ENCODE peak calls at places on chromosomes 16 and 17, in ten cellular contexts. S is AG04450; J is A673; V is tibial nerve; F is CD8-positive, alpha-beta T cell; L is psoas muscle; P is CD4-positive, CD25-positive, alpha-beta regulatory T cell; O is heart right ventricle; A is mammary epithelial cell; I is endodermal cell. R is an unnamed sample. For H3K27me3 and H3K9me3, the result is how much of the 10 kb centered on the place peaks cover.

GRCh38 chr17:81685108-81685507 is 1.3 kb downstream of the HGS start:
- DNase-seq in V (no peak), F (no peak), L (peak), O (no peak), J (peak), A (peak), S (peak), P (no peak), I (peak), R (no peak)

GRCh38 chr17:37463039-37463438 is 26.7 kb upstream of the DUSP14 start:
- DNase-seq in A (no peak), O (no peak), V (no peak), P (no peak), L (no peak), S (no peak), I (no peak), J (no peak), F (no peak), R (no peak)

GRCh38 chr16:55468352-55468990 is 10.5 kb upstream of the MMP2 start:
- DNase-seq in J (no peak), V (no peak), O (no peak), L (no peak), A (no peak), I (peak), F (no peak), S (no peak), P (no peak), R (no peak)

GRCh38 chr17:52827526-52827925 is 669.0 kb upstream of the CA10 start:
- DNase-seq in L (no peak), V (no peak), I (no peak), A (no peak), S (no peak), O (no peak), F (no peak), P (no peak), J (no peak), R (no peak)

GRCh38 chr17:81561494-81561885 is 9.3 kb upstream of the FAAP100 start:
- DNase-seq in A (no peak), O (no peak), J (no peak), L (no peak), S (no peak), V (no peak), F (no peak), I (no peak), P (no peak), R (no peak)

GRCh38 chr16:81707411-81708321 is 71.4 kb upstream of the PLCG2 start:
- DNase-seq in J (no peak), V (no peak), I (no peak), A (peak), F (no peak), S (no peak), P (no peak), L (no peak), O (no peak), R (no peak)

GRCh38 chr17:61412860-61413653 is 13.4 kb downstream of the TBX2 start:
- DNase-seq in P (no peak), I (no peak), S (no peak), L (peak), O (peak), F (no peak), J (no peak), V (no peak), A (no peak), R (peak)

GRCh38 chr16:27154573-27155521 is 48.5 kb upstream of the KDM8 start:
- DNase-seq in F (peak), P (peak), I (peak), L (peak), O (peak), S (no peak), A (peak), V (peak), J (peak), R (no peak)

GRCh38 chr16:16006650-16007049 is 57.2 kb downstream of the ABCC1 start:
- DNase-seq in A (no peak), F (no peak), I (no peak), O (no peak), J (no peak), S (no peak), P (no peak), L (no peak), V (no peak), R (no peak)

GRCh38 chr17:71632328-71632727 is 488.5 kb upstream of the SOX9 start:
- DNase-seq in S (no peak), F (no peak), L (no peak), P (no peak), I (no peak), A (peak), J (peak), O (no peak), V (no peak), R (no peak)

GRCh38 chr17:10270258-10270657 is 71.9 kb upstream of the GAS7 start:
- DNase-seq in F (no peak), J (no peak), A (no peak), V (no peak), I (no peak), O (no peak), S (no peak), L (no peak), P (no peak), R (no peak)

GRCh38 chr17:77963441-77963840 is 4.9 kb downstream of the TNRC6C start:
- DNase-seq in F (peak), V (peak), O (peak), J (peak), S (peak), I (no peak), A (peak), P (peak), L (no peak), R (no peak)

GRCh38 chr17:40556884-40557414 is 8.3 kb downstream of the CCR7 start:
- DNase-seq in F (no peak), V (no peak), S (no peak), P (no peak), J (no peak), I (peak), O (peak), A (no peak), L (peak), R (no peak)

GRCh38 chr16:26453215-26453614 is 613.5 kb upstream of the C16orf82 start:
- DNase-seq in O (no peak), A (no peak), F (no peak), S (no peak), L (no peak), J (no peak), I (no peak), V (no peak), P (no peak), R (no peak)

GRCh38 chr17:31558748-31559646 is 167.5 kb downstream of the RAB11FIP4 start:
- DNase-seq in V (peak), A (peak), J (peak), I (peak), F (peak), S (no peak), O (peak), L (peak), P (peak), R (peak)

GRCh38 chr17:64368277-64368676 is 22.4 kb downstream of the PECAM1 start:
- DNase-seq in J (no peak), P (no peak), A (no peak), O (no peak), S (no peak), F (no peak), I (no peak), V (no peak), L (no peak), R (no peak)

GRCh38 chr16:72932050-72932449 is 115.9 kb downstream of the ZFHX3 start:
- DNase-seq in J (no peak), A (no peak), O (no peak), F (no peak), I (no peak), L (no peak), S (no peak), V (no peak), P (no peak), R (no peak)

GRCh38 chr16:23398987-23399805 is 53.8 kb downstream of the COG7 start:
- DNase-seq in A (no peak), F (no peak), I (peak), O (peak), V (no peak), L (peak), J (no peak), P (no peak), S (no peak), R (peak)

GRCh38 chr17:57085448-57086068 is 512 bp downstream of the AKAP1 start:
- DNase-seq in P (peak), A (peak), J (peak), L (peak), O (peak), S (no peak), F (peak), I (peak), V (peak), R (no peak)

GRCh38 chr16:67199011-67199807 is at the start of gene ELMO3:
- DNase-seq in O (no peak), I (peak), S (no peak), J (no peak), P (no peak), V (no peak), L (no peak), A (peak), F (no peak), R (no peak)

GRCh38 chr16:67190448-67191399 is 788 bp upstream of the EXOC3L1 start:
- DNase-seq in O (no peak), P (no peak), A (no peak), F (no peak), L (no peak), I (no peak), S (peak), V (no peak), J (no peak), R (no peak)

GRCh38 chr16:66155933-66156332 is 210.6 kb upstream of the CDH5 start:
- DNase-seq in P (no peak), O (no peak), L (no peak), A (no peak), J (no peak), S (no peak), F (no peak), I (no peak), V (no peak), R (no peak)

GRCh38 chr16:2527784-2528100 is 3.5 kb downstream of the CEMP1 start:
- DNase-seq in I (no peak), J (no peak), P (no peak), S (no peak), F (no peak), V (no peak), A (no peak), O (no peak), L (no peak), R (no peak)

GRCh38 chr16:23640669-23640958 is 496 bp downstream of the PALB2 start:
- DNase-seq in A (peak), S (no peak), O (no peak), J (peak), L (no peak), I (peak), F (no peak), V (no peak), P (no peak), R (no peak)

GRCh38 chr17:65857713-65858112 is 296.3 kb upstream of the AXIN2 start:
- DNase-seq in I (no peak), S (no peak), L (no peak), V (no peak), O (no peak), A (no peak), P (no peak), F (no peak), J (no peak), R (no peak)

GRCh38 chr16:83953796-83954576 is 946 bp downstream of the OSGIN1 start:
- DNase-seq in J (peak), O (no peak), I (peak), A (peak), F (no peak), V (no peak), P (no peak), S (no peak), L (no peak), R (peak)

GRCh38 chr17:58337600-58338453 is 9.2 kb upstream of the TSPOAP1 start:
- DNase-seq in L (peak), P (peak), S (peak), A (no peak), I (peak), F (peak), O (peak), V (peak), J (no peak), R (no peak)

GRCh38 chr17:42553866-42554249 is 1.1 kb downstream of the HSD17B1 start:
- DNase-seq in S (no peak), A (peak), I (no peak), O (no peak), V (no peak), P (no peak), F (no peak), L (peak), J (no peak), R (no peak)

GRCh38 chr17:47872019-47872650 is 21.2 kb upstream of the SP6 start:
- DNase-seq in I (peak), O (no peak), P (no peak), L (no peak), J (no peak), V (no peak), A (peak), F (no peak), S (no peak), R (peak)
- H3K27me3 ChIP-seq in I (under half), O (half or more), P (under half), L (half or more), J (under half), V (under half), A (under half), F (under half), S (under half), R (under half)

GRCh38 chr17:69702078-69702477 is 287.6 kb downstream of the MAP2K6 start:
- DNase-seq in L (no peak), A (peak), S (no peak), V (no peak), J (no peak), P (no peak), I (no peak), O (no peak), F (no peak), R (no peak)

GRCh38 chr17:69695646-69696045 is 281.1 kb downstream of the MAP2K6 start:
- DNase-seq in O (no peak), A (no peak), F (no peak), P (no peak), J (no peak), V (no peak), L (no peak), I (no peak), S (no peak), R (no peak)

DNA sequence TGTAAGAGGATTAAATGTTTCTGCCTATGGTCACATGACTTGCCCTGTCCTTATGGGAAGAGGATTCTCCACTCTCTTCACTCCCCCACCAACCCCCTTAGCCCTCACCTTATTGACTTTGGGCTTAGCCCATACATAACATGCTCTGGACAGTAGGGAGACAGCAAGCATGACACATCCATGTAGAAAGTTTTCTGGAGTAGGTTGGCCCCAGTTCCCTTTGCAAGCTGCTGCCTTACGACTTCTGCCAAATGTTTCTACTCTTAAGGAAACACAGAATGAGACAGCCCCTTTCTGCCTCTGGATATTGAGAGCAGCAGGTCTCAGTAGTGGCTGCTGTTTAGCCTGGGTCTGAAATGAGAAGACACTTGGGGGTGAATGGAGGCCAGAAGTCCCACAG is 282.1 kb downstream of the MAP2K6 start:
- DNase-seq in F (no peak), O (no peak), I (no peak), V (no peak), P (no peak), J (no peak), L (no peak), S (no peak), A (no peak), R (no peak)
- H3K9me3 ChIP-seq in F (under half), O (under half), I (under half), V (under half), P (under half), J (under half), L (under half), S (under half), A (under half), R (under half)

DNA sequence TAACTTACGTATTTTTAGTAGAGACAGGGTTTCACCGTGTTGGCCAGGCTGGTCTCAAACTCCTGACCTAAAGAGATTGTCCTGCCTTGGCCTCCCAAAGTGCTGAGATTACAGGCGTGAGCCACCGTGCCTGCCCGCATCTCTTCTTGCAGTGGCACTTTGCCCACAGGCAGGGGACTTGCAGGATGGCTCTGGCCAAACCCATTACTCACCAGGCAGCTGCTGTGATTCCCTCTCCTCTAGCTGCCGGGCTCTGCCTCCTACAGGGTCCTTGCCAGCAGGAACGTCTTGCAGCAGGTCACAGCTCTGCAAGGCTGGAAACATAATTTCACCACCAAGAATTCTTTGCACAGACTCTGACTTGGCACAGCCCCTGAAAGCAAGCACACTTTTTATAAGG is 20.2 kb downstream of the COX4I1 start:
- DNase-seq in V (no peak), S (no peak), F (no peak), P (no peak), O (no peak), J (no peak), A (no peak), I (no peak), L (no peak), R (no peak)
- H3K4me3 ChIP-seq in V (no peak), S (no peak), F (no peak), P (no peak), O (no peak), J (no peak), A (no peak), I (no peak), L (no peak), R (no peak)

GRCh38 chr17:50621562-50621961 is 13.1 kb upstream of the ABCC3 start:
- DNase-seq in V (no peak), J (peak), L (no peak), O (no peak), I (no peak), S (no peak), F (no peak), A (no peak), P (no peak), R (no peak)

GRCh38 chr17:50626037-50626574 is 8.6 kb upstream of the ABCC3 start:
- DNase-seq in P (peak), V (peak), A (peak), I (peak), J (peak), F (peak), O (peak), S (peak), L (peak), R (peak)

GRCh38 chr17:50625032-50625871 is 9.4 kb upstream of the ABCC3 start:
- DNase-seq in O (no peak), L (no peak), V (no peak), A (no peak), J (no peak), F (no peak), I (no peak), P (no peak), S (no peak), R (no peak)

GRCh38 chr17:50627386-50627781 is 7.3 kb upstream of the ABCC3 start:
- DNase-seq in I (no peak), S (no peak), J (no peak), P (no peak), A (no peak), F (no peak), L (no peak), V (no peak), O (no peak), R (no peak)

DNA sequence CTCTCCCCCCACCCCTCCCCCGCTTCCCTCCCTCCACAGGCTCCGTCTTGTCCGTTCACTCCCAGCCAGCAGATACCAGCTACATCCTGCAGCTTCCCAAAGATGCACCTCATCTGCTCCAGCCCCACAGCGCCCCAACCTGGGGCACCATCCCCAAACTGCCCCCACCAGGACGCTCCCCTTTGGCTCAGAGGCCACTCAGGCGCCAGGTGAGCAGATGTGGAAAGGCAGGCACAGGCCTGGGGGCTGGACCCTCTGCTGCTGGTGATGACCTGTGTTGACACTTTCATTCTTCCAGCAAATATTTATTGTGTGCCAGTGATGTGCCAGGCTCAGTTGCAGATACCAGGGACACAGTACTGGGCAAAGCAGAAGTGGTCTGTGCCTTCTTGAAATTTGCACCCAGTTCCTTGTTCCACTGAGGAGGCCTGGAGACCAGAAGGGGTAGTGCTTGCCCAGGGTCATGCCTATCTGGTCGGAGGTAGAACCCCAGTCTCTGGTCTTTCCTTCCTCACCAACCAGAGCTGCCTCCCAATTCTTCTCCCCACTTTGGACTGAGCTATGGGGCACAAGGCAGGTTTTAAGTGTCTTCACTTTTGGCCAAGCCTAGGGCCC is 10.3 kb upstream of the ABCC3 start:
- DNase-seq in P (no peak), A (no peak), J (no peak), I (no peak), V (no peak), L (no peak), S (no peak), F (no peak), O (no peak), R (no peak)
- H3K27me3 ChIP-seq in P (under half), A (under half), J (under half), I (under half), V (under half), L (under half), S (under half), F (under half), O (under half), R (under half)

GRCh38 chr16:35184356-35184870 is 1725.0 kb downstream of the TP53TG3F start:
- DNase-seq in A (no peak), F (no peak), S (no peak), L (no peak), V (no peak), O (no peak), I (no peak), P (no peak), J (no peak), R (no peak)
- H3K9me3 ChIP-seq in A (under half), F (under half), S (half or more), L (under half), V (under half), O (under half), I (half or more), P (under half), J (under half), R (under half)

DNA sequence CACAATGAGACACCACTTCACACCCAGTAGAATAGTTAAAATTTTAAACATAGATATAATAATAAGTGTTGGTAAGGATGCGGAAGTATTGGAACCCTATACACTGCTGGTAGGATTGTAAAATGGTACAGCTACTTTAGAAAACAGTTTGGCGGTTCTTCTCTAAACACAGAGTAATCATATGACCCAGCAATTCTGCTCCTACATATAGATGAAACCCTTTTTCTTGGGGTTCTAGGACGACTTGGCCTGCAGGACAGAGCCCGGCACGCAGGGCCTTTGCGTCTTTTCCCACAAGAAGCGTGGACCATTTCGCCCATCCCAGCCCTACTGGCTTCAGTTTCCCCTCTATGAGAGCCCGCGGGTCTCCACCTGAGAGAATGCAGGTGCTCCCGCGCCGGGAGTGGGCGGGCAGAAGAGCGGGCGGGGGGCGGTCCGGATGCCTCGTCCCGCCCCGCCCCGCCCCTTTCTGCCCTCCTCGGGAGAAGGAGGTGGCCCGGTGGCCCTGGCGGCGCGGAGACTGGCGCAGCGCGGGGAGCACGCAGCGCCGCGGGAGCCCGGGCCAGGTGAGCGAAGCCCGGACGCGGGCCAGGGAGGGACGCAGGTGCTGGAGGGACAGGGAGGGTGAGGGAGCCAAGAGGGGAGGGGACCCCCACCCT is at the start of gene SDR42E2:
- DNase-seq in S (no peak), P (peak), J (no peak), V (no peak), A (peak), L (no peak), O (no peak), I (peak), F (peak), R (no peak)
- H3K4me3 ChIP-seq in S (no peak), P (no peak), J (no peak), V (no peak), A (peak), L (peak), O (no peak), I (peak), F (peak), R (peak)

GRCh38 chr17:80503031-80503430 is 26.6 kb upstream of the NPTX1 start:
- DNase-seq in A (no peak), F (no peak), I (no peak), P (no peak), J (no peak), S (no peak), O (no peak), L (no peak), V (no peak), R (no peak)
- H3K27me3 ChIP-seq in A (under half), F (under half), I (under half), P (under half), J (under half), S (under half), O (half or more), L (under half), V (under half), R (under half)

GRCh38 chr16:60001523-60001922 is 1267.4 kb upstream of the GOT2 start:
- DNase-seq in F (no peak), J (no peak), I (no peak), A (no peak), P (no peak), V (no peak), O (no peak), S (no peak), L (no peak), R (no peak)

GRCh38 chr16:59993101-59993500 is 1259.0 kb upstream of the GOT2 start:
- DNase-seq in A (no peak), V (no peak), P (no peak), L (no peak), I (peak), J (no peak), O (no peak), F (no peak), S (no peak), R (no peak)

GRCh38 chr16:59997706-59998105 is 1263.6 kb upstream of the GOT2 start:
- DNase-seq in I (no peak), F (no peak), S (no peak), O (no peak), V (no peak), L (no peak), P (no peak), J (no peak), A (no peak), R (no peak)
- H3K9me3 ChIP-seq in I (under half), F (under half), S (under half), O (under half), V (under half), L (under half), P (under half), J (under half), A (under half), R (under half)

R was measured in breast epithelium.